ENCODE peak calls at places on chromosomes 13 and 19, in nine cellular contexts. J, L, X, B, U, P, N, H and K are unnamed samples.

GRCh38 chr19:1856698-1857603 is 6.4 kb downstream of the KLF16 start:
- DNase-seq in J (peak; percentile 87), L (peak; percentile 81), X (no peak), B (peak; percentile 88), U (peak; percentile 82), P (peak; percentile 60), N (no peak), H (peak; percentile 85), K (no peak)

GRCh38 chr13:112893570-112894422 is 75.2 kb upstream of the MCF2L start:
- DNase-seq in J (peak; percentile 71), L (no peak), X (no peak), B (peak; percentile 53), U (peak; percentile 71), P (no peak), N (peak; percentile 34), H (peak; percentile 88), K (peak; percentile 64)

GRCh38 chr19:27974082-27974513 is 1238.9 kb downstream of the UQCRFS1 start:
- DNase-seq in J (peak; percentile 76), L (no peak), X (no peak), B (no peak), U (peak; percentile 56), P (no peak), N (peak; percentile 40), H (peak; percentile 44), K (no peak)

GRCh38 chr13:28558126-28558525 is 63.2 kb upstream of the FLT1 start:
- DNase-seq in J (no peak), L (no peak), X (no peak), B (no peak), U (no peak), P (no peak), N (no peak), H (no peak), K (no peak)

GRCh38 chr13:23801141-23801540 is 88.1 kb downstream of the MIPEP start:
- DNase-seq in J (no peak), L (no peak), X (no peak), B (no peak), U (no peak), P (no peak), N (no peak), H (no peak), K (no peak)

GRCh38 chr19:8641908-8642547 is 11.6 kb downstream of the NFILZ start:
- DNase-seq in J (peak; percentile 75), L (peak; percentile 32), X (no peak), B (no peak), U (no peak), P (no peak), N (peak; percentile 15), H (no peak), K (no peak)

GRCh38 chr13:66534561-66534960 is 695.6 kb downstream of the PCDH9 start:
- DNase-seq in J (no peak), L (no peak), X (no peak), B (no peak), U (no peak), P (no peak), N (no peak), H (no peak), K (no peak)

GRCh38 chr13:67117010-67117550 is 113.1 kb downstream of the PCDH9 start:
- DNase-seq in J (no peak), L (no peak), X (no peak), B (no peak), U (no peak), P (no peak), N (no peak), H (no peak), K (no peak)

GRCh38 chr13:50244355-50244912 is 229.2 kb downstream of the KCNRG start:
- DNase-seq in J (no peak), L (no peak), X (no peak), B (no peak), U (no peak), P (no peak), N (no peak), H (no peak), K (no peak)

GRCh38 chr19:14078406-14078805 is 5.8 kb downstream of the MISP3 start:
- DNase-seq in J (no peak), L (no peak), X (no peak), B (no peak), U (no peak), P (no peak), N (no peak), H (no peak), K (no peak)

GRCh38 chr19:39413903-39414608 is 1.6 kb downstream of the PLEKHG2 start:
- DNase-seq in J (peak; percentile 49), L (no peak), X (no peak), B (no peak), U (peak; percentile 56), P (no peak), N (no peak), H (no peak), K (no peak)

GRCh38 chr19:10228393-10228792 is 2.7 kb downstream of the S1PR2 start:
- DNase-seq in J (no peak), L (no peak), X (no peak), B (no peak), U (no peak), P (no peak), N (no peak), H (no peak), K (no peak)

GRCh38 chr13:31697290-31697689 is 42.0 kb upstream of the RXFP2 start:
- DNase-seq in J (no peak), L (peak; percentile 5), X (no peak), B (no peak), U (no peak), P (no peak), N (no peak), H (no peak), K (no peak)
- TF ChIP-seq CTCF in J (no peak), L (no peak), X (no peak), B (no peak), U (no peak), P (no peak), N (no peak), H (no peak), K (no peak)

GRCh38 chr19:40570313-40571004 is 6.2 kb upstream of the SHKBP1 start:
- DNase-seq in J (peak; percentile 100), L (peak; percentile 98), X (peak; percentile 93), B (peak; percentile 100), U (peak; percentile 100), P (peak; percentile 98), N (peak; percentile 98), H (peak; percentile 100), K (peak; percentile 99)
- TF ChIP-seq CTCF in J (peak; percentile 32), L (peak; percentile 54), X (no peak), B (no peak), U (no peak), P (no peak), N (no peak), H (no peak), K (no peak)

DNA sequence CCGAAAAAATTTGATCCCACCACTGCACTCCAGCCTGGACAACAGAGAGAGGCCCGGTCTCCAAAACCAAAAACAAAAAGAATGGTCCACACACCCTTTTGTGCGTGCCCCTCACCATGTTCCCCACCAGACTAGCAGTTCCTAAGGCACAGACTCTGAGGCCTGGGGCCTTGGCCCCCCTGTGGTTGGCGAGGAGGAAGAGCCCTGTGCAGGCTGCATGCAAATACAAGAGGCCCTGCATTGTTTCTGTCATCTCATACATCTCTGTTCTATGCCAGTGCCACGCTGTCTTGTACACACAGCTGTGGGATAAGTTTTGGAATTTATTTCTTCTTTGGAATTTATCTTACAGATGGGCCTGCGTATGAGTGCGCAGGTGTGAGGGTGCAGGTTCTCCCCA is 4.7 kb upstream of the YJEFN3 start:
- DNase-seq in J (no peak), L (no peak), X (no peak), B (no peak), U (no peak), P (no peak), N (no peak), H (no peak), K (no peak)
- TF ChIP-seq CTCF in J (no peak), L (no peak), X (no peak), B (no peak), U (no peak), P (no peak), N (no peak), H (no peak), K (no peak)

DNA sequence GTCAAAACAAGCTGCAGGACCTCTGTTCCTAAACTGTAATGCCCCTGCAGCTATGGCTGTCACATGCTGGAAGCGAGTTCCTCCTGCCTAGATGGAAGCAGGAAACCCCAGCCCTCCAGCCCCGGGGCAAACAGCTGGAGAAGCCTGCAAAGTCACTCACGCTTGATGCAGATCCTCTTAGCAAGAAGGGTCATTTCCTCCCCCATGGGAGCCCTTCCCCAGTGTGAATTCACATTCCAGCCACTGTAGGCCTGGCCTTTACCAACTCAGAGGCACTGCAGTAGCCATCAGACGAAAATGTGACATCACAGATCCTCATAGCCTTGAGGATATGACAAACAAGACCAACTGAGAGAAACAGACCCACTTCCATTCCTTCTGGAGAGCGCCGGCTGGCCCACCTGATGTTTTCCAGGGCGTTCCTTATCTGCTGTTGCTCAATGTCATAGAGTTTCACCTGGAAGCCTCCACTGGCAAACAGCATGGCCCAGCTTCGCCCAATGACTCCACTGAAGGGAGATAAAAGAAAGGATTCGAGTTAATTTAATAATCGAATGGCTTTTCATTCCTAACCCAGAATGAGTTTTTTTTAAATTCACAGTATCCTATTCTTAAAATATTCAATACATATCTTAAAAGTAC is 13.5 kb downstream of the CRYL1 start:
- DNase-seq in J (peak; percentile 72), L (no peak), X (no peak), B (peak; percentile 33), U (no peak), P (no peak), N (peak; percentile 17), H (peak; percentile 83), K (no peak)
- TF ChIP-seq CTCF in J (peak; percentile 11), L (no peak), X (no peak), B (no peak), U (no peak), P (no peak), N (peak; percentile 16), H (peak; percentile 34), K (no peak)

DNA sequence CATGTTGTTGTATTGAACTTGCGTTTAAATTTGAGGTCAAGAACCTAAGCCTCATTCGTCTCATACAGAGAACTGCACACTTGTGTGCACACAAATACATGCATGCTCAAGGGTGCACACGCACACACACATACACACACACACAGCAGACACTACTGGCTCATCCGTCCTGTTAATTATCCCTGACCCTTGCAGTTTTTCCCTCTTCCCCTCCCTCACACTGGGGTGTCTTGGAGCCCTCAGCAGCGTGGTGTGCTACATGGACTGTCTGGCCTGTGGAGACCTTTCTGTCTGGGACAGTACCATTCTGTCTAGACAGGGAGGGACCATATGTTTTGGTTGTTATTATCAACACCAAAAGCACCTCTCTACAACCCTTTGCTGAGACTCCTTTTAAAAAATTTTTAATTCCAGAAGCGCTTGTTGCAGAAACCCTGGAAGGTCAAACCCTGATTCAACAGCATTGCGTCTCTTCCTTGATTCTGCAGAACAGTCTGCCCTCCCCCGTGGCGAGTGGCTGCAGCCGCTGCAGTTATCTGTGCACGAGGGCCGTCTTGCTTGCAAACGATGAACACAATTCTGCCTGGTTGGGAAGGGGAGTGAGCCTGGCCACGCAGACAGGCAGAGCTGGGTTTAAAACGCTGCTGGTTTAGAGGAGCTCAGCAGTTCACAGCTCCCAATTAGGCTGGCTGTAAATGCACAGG is 374.0 kb downstream of the IRS2 start:
- DNase-seq in J (peak; percentile 50), L (no peak), X (no peak), B (peak; percentile 69), U (no peak), P (no peak), N (peak; percentile 54), H (peak; percentile 46), K (no peak)
- TF ChIP-seq CTCF in J (no peak), L (no peak), X (no peak), B (no peak), U (no peak), P (no peak), N (no peak), H (no peak), K (no peak)

GRCh38 chr19:19427302-19427701 is 21.8 kb downstream of the GATAD2A start:
- DNase-seq in J (no peak), L (no peak), X (no peak), B (no peak), U (no peak), P (no peak), N (no peak), H (no peak), K (no peak)
- TF ChIP-seq CTCF in J (no peak), L (no peak), X (no peak), B (no peak), U (no peak), P (no peak), N (no peak), H (no peak), K (no peak)